ENCODE peak calls at places on chromosomes 11 and 22, in six cellular contexts. F, J, B, U, S and M are unnamed samples.

GRCh38 chr22:32542332-32543019 is 67.9 kb downstream of the FBXO7 start:
- DNase-seq in B (no peak), F (no peak), S (no peak), J (no peak), U (no peak), M (no peak)

GRCh38 chr22:37048133-37048532 is 3.4 kb upstream of the KCTD17 start:
- DNase-seq in F (no peak), B (no peak), S (no peak), J (no peak), U (no peak), M (no peak)

GRCh38 chr11:86990079-86990478 is 34.9 kb upstream of the FZD4 start:
- DNase-seq in F (no peak), J (no peak), U (peak; percentile 30), B (no peak), S (no peak), M (no peak)

GRCh38 chr22:22245256-22245909 is 797 bp downstream of the VPREB1 start:
- DNase-seq in B (no peak), S (no peak), F (no peak), J (no peak), U (no peak), M (no peak)

GRCh38 chr22:38317995-38318715 is 922 bp upstream of the CSNK1E start:
- DNase-seq in J (no peak), S (peak; percentile 92), B (no peak), F (no peak), U (peak; percentile 94), M (no peak)

GRCh38 chr22:24938741-24939341 is 7.7 kb downstream of the LHFPL7 start:
- DNase-seq in F (no peak), B (no peak), U (peak; percentile 32), J (no peak), S (peak; percentile 39), M (no peak)

GRCh38 chr11:2320591-2321310 is 18.9 kb downstream of the TSPAN32 start:
- DNase-seq in F (no peak), J (no peak), U (no peak), S (no peak), B (no peak), M (no peak)

GRCh38 chr22:37552560-37553163 is 7.6 kb upstream of the CDC42EP1 start:
- DNase-seq in B (no peak), F (no peak), U (no peak), S (peak; percentile 41), J (no peak), M (no peak)

GRCh38 chr11:108592591-108593213 is 866 bp downstream of the EXPH5 start:
- DNase-seq in J (peak; percentile 26), B (peak; percentile 29), U (no peak), F (no peak), S (no peak), M (peak; percentile 15)

GRCh38 chr11:70507466-70508230 is 109.3 kb downstream of the CTTN start:
- DNase-seq in B (no peak), F (no peak), U (no peak), J (no peak), S (no peak), M (no peak)